ENCODE peak calls at places on chromosomes 5 and 9, in ten cellular contexts. A is cardiac muscle cell; Z is transverse colon; K is right atrium auricular region; U is GM23248; E is aorta; V is heart left ventricle; O is uterus; I is CD8-positive, alpha-beta T cell; B is naive thymus-derived CD4-positive, alpha-beta T cell. H is an unnamed sample. For H3K36me3 and H3K4me1, the result is how much of the 10 kb centered on the place peaks cover.

GRCh38 chr5:6362846-6363245 is 15.5 kb downstream of the MED10 start:
- DNase-seq in A (no peak), Z (no peak), K (peak), U (no peak), E (no peak), V (no peak), O (no peak), I (no peak), B (no peak), H (no peak)

GRCh38 chr9:114225534-114226288 is 70.4 kb downstream of the COL27A1 start:
- DNase-seq in A (no peak), Z (no peak), K (no peak), U (peak), E (no peak), V (no peak), O (no peak), I (no peak), B (no peak), H (no peak)

GRCh38 chr9:132410642-132411041 is 631 bp downstream of the CFAP77 start:
- DNase-seq in A (no peak), Z (no peak), K (no peak), U (no peak), E (no peak), V (no peak), O (no peak), I (no peak), B (no peak), H (peak)

GRCh38 chr5:87541033-87541432 is 128.3 kb upstream of the CCNH start:
- DNase-seq in A (peak), Z (peak), K (no peak), U (peak), E (peak), V (peak), O (peak), I (no peak), B (no peak), H (no peak)

GRCh38 chr5:77087484-77088291 is 603 bp upstream of the ZBED3 start:
- DNase-seq in A (peak), Z (peak), K (peak), U (no peak), E (peak), V (peak), O (no peak), I (no peak), B (no peak), H (no peak)

GRCh38 chr5:73180561-73180960 is 7.6 kb downstream of the TMEM174 start:
- DNase-seq in A (no peak), Z (no peak), K (no peak), U (no peak), E (no peak), V (no peak), O (no peak), I (no peak), B (no peak), H (no peak)

GRCh38 chr5:128667148-128667547 is 129.1 kb upstream of the FBN2 start:
- DNase-seq in A (peak), Z (no peak), K (no peak), U (no peak), E (no peak), V (no peak), O (no peak), I (no peak), B (no peak), H (no peak)

GRCh38 chr5:122187426-122187825 is 58.1 kb downstream of the ZNF474 start:
- DNase-seq in A (no peak), Z (peak), K (no peak), U (no peak), E (no peak), V (peak), O (no peak), I (no peak), B (no peak), H (no peak)

GRCh38 chr5:59843511-59844230 is 49.9 kb downstream of the PDE4D start:
- DNase-seq in A (no peak), Z (no peak), K (no peak), U (no peak), E (no peak), V (no peak), O (no peak), I (no peak), B (no peak), H (no peak)

GRCh38 chr9:19137282-19137681 is 10.0 kb upstream of the PLIN2 start:
- DNase-seq in A (no peak), Z (no peak), K (no peak), U (peak), E (no peak), V (no peak), O (no peak), I (no peak), B (no peak), H (no peak)

GRCh38 chr9:109256381-109256780 is 64.5 kb downstream of the EPB41L4B start:
- DNase-seq in A (no peak), Z (no peak), K (no peak), U (peak), E (no peak), V (no peak), O (no peak), I (no peak), B (no peak), H (no peak)

GRCh38 chr9:132006657-132007370 is 72.9 kb downstream of the MED27 start:
- DNase-seq in A (no peak), Z (no peak), K (no peak), U (no peak), E (no peak), V (no peak), O (no peak), I (no peak), B (no peak), H (no peak)

GRCh38 chr5:54570923-54571322 is 53.4 kb downstream of the SNX18 start:
- DNase-seq in A (no peak), Z (no peak), K (no peak), U (peak), E (peak), V (peak), O (peak), I (no peak), B (no peak), H (no peak)

GRCh38 chr9:71323357-71323756 is 201.9 kb upstream of the TRPM3 start:
- DNase-seq in A (no peak), Z (no peak), K (no peak), U (no peak), E (no peak), V (no peak), O (no peak), I (no peak), B (no peak), H (no peak)

GRCh38 chr9:78724896-78725295 is 428.0 kb downstream of the PSAT1 start:
- DNase-seq in A (no peak), Z (no peak), K (no peak), U (no peak), E (no peak), V (no peak), O (no peak), I (no peak), B (no peak), H (no peak)

GRCh38 chr5:178940569-178941360 is at the start of gene ZNF454:
- DNase-seq in A (peak), Z (peak), K (peak), U (peak), E (peak), V (peak), O (peak), I (no peak), B (no peak), H (no peak)

GRCh38 chr9:116450378-116451139 is 236.5 kb upstream of the TRIM32 start:
- DNase-seq in A (no peak), Z (no peak), K (no peak), U (peak), E (peak), V (no peak), O (no peak), I (no peak), B (no peak), H (no peak)

GRCh38 chr9:81573415-81574321 is 115.7 kb downstream of the TLE1 start:
- DNase-seq in A (no peak), Z (no peak), K (no peak), U (no peak), E (no peak), V (no peak), O (no peak), I (no peak), B (no peak), H (no peak)

GRCh38 chr5:153974131-153974812 is 64.4 kb downstream of the FAM114A2 start:
- DNase-seq in A (peak), Z (peak), K (no peak), U (peak), E (no peak), V (no peak), O (no peak), I (no peak), B (peak), H (peak)

DNA sequence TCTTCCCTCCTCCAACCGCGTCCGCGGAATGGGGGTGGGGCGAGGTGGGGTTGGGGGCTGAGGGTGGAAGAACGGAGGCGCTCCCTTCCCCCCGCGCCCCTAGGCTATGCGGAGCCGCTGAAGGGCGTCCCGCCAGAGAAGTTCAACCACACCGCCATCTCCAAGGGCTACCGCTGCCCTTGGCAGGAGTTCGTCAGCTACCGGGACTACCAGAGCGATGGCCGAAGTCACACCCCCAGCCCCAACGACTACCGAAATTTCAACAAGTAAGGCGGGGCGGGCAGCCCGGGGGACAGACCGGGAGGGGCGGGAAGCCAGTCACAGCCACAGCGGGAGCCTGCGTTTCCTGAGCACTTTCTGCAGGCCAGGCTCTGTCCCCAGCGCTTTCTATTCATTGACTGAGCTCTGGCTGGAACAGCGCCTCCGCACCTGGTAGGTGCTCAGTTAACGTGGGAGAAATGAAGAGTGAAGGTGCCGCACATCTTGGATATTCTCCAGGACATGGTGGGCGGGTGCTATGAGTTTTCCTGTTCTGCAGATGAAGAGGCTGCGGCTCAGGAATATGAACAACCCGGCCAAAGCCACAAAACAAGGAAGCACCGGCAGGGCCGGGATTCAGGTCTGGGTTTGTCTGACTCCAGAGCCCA is 11.3 kb downstream of the MYOZ3 start:
- DNase-seq in A (peak), Z (no peak), K (peak), U (peak), E (peak), V (peak), O (peak), I (no peak), B (peak), H (no peak)
- H3K27ac ChIP-seq in A (no peak), Z (peak), K (peak), U (no peak), E (no peak), V (peak), O (peak), I (no peak), B (no peak), H (no peak)

GRCh38 chr9:37918665-37919165 is 14.8 kb upstream of the SLC25A51 start:
- DNase-seq in A (no peak), Z (no peak), K (no peak), U (no peak), E (no peak), V (no peak), O (no peak), I (no peak), B (no peak), H (no peak)
- H3K36me3 ChIP-seq in A (under half), Z (under half), K (under half), U (under half), E (under half), V (under half), O (under half), I (under half), B (under half), H (under half)

GRCh38 chr9:23598994-23599393 is 227.0 kb downstream of the ELAVL2 start:
- DNase-seq in A (no peak), Z (no peak), K (no peak), U (no peak), E (no peak), V (no peak), O (no peak), I (no peak), B (no peak), H (no peak)
- H3K4me1 ChIP-seq in A (under half), Z (under half), K (under half), U (under half), E (under half), V (under half), O (under half), I (under half), B (under half), H (under half)

GRCh38 chr5:140711794-140712193 is 11.5 kb downstream of the ZMAT2 start:
- DNase-seq in A (no peak), Z (no peak), K (no peak), U (no peak), E (no peak), V (no peak), O (no peak), I (no peak), B (no peak), H (no peak)
- H3K27ac ChIP-seq in A (no peak), Z (peak), K (no peak), U (no peak), E (no peak), V (no peak), O (peak), I (no peak), B (peak), H (peak)

GRCh38 chr5:148438911-148439310 is 55.2 kb downstream of the FBXO38 start:
- DNase-seq in A (no peak), Z (no peak), K (no peak), U (no peak), E (no peak), V (no peak), O (no peak), I (no peak), B (no peak), H (no peak)
- H3K36me3 ChIP-seq in A (half or more), Z (half or more), K (under half), U (half or more), E (under half), V (half or more), O (under half), I (under half), B (half or more), H (half or more)

GRCh38 chr9:124766326-124766725 is 4.8 kb downstream of the NR6A1 start:
- DNase-seq in A (no peak), Z (no peak), K (no peak), U (no peak), E (no peak), V (no peak), O (no peak), I (no peak), B (no peak), H (no peak)
- H3K4me1 ChIP-seq in A (half or more), Z (under half), K (under half), U (under half), E (under half), V (under half), O (under half), I (under half), B (under half), H (under half)

GRCh38 chr9:97514531-97514930 is 13.1 kb downstream of the TMOD1 start:
- DNase-seq in A (no peak), Z (no peak), K (no peak), U (no peak), E (no peak), V (no peak), O (no peak), I (no peak), B (no peak), H (no peak)
- H3K27ac ChIP-seq in A (no peak), Z (no peak), K (peak), U (no peak), E (no peak), V (peak), O (peak), I (no peak), B (no peak), H (no peak)

DNA sequence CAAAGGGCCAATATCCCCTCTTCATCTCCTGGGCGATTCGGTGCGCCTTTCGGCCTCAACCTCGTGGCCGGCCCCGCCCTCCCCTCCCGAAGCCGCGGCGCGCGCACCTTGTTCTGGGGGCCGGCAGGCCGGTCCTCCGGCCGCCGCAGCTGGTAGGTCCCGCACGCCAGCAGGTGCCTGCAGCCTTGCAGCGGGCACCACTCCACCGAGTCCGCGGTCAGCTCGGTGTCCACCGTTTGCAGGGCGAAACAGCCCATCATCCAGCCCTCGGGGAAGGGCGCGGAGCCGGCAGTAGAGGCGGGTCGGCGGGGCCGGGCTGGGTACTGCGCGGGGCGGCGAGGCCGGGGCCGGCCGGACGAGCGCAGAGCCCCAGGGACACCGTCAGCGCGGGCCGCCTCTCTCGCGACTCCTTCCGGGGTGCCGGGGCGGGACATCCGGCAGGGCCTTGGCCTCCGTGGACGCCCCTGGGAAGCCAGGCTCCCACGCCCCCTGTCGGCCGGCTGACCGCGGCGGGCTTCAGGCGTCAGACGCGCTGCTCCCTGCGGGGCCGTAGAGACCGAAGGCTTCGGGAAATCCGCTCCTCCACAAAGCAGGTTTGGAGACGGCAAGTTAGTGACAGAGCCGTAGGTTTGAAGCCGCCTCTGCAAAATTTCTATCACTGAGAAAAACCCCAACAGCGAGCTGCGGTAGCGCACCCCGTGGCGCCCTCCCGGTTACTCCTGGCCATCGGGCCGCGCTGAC is at the start of gene DPH7:
- DNase-seq in A (peak), Z (peak), K (peak), U (peak), E (peak), V (peak), O (peak), I (peak), B (peak), H (peak)
- H3K36me3 ChIP-seq in A (under half), Z (under half), K (under half), U (under half), E (under half), V (half or more), O (under half), I (under half), B (half or more), H (under half)

GRCh38 chr9:5375091-5375490 is 35.4 kb upstream of the RLN1 start:
- DNase-seq in A (no peak), Z (no peak), K (no peak), U (no peak), E (no peak), V (no peak), O (no peak), I (no peak), B (no peak), H (no peak)
- H3K4me1 ChIP-seq in A (under half), Z (under half), K (under half), U (under half), E (under half), V (under half), O (under half), I (under half), B (under half), H (under half)